ENCODE peak calls at places on chromosomes 5 and 9, in five cellular contexts. One of them, this sample, is unnamed.

GRCh38 chr9:75685059-75685458 is 205.4 kb upstream of the PCSK5 start:
- DNase-seq in frontal cortex: no peak
- DNase-seq in trophoblast cell: no peak
- DNase-seq in glomerular endothelial cell: no peak
- DNase-seq in stimulated activated CD8-positive, alpha-beta memory T cell treated with anti-CD3 and anti-CD28 coated beads, Interleukin-15, amount 100 ng/mL, for 4 hours: no peak
- DNase-seq in this sample: no peak

GRCh38 chr9:2242778-2243395 is 227.7 kb downstream of the SMARCA2 start:
- DNase-seq in glomerular endothelial cell: no peak
- DNase-seq in trophoblast cell: no peak
- DNase-seq in frontal cortex: no peak
- DNase-seq in stimulated activated CD8-positive, alpha-beta memory T cell treated with anti-CD3 and anti-CD28 coated beads, Interleukin-15, amount 100 ng/mL, for 4 hours: no peak
- DNase-seq in this sample: no peak

GRCh38 chr9:127664678-127665507 is 41.9 kb upstream of the CFAP157 start:
- DNase-seq in frontal cortex: no peak
- DNase-seq in glomerular endothelial cell: no peak
- DNase-seq in stimulated activated CD8-positive, alpha-beta memory T cell treated with anti-CD3 and anti-CD28 coated beads, Interleukin-15, amount 100 ng/mL, for 4 hours: no peak
- DNase-seq in trophoblast cell: no peak
- DNase-seq in this sample: no peak

GRCh38 chr9:29129763-29130162 is 1556.5 kb upstream of the C9orf72 start:
- DNase-seq in trophoblast cell: no peak
- DNase-seq in frontal cortex: no peak
- DNase-seq in glomerular endothelial cell: no peak
- DNase-seq in stimulated activated CD8-positive, alpha-beta memory T cell treated with anti-CD3 and anti-CD28 coated beads, Interleukin-15, amount 100 ng/mL, for 4 hours: no peak
- DNase-seq in this sample: peak; percentile 2

GRCh38 chr9:133807818-133808217 is 69.7 kb upstream of the SARDH start:
- DNase-seq in frontal cortex: no peak
- DNase-seq in glomerular endothelial cell: no peak
- DNase-seq in stimulated activated CD8-positive, alpha-beta memory T cell treated with anti-CD3 and anti-CD28 coated beads, Interleukin-15, amount 100 ng/mL, for 4 hours: no peak
- DNase-seq in trophoblast cell: no peak
- DNase-seq in this sample: no peak

GRCh38 chr9:38119570-38119969 is 50.5 kb upstream of the SHB start:
- DNase-seq in stimulated activated CD8-positive, alpha-beta memory T cell treated with anti-CD3 and anti-CD28 coated beads, Interleukin-15, amount 100 ng/mL, for 4 hours: no peak
- DNase-seq in frontal cortex: no peak
- DNase-seq in trophoblast cell: no peak
- DNase-seq in glomerular endothelial cell: no peak
- DNase-seq in this sample: no peak

GRCh38 chr5:169280286-169280685 is 20.7 kb downstream of the SLIT3 start:
- DNase-seq in frontal cortex: no peak
- DNase-seq in trophoblast cell: no peak
- DNase-seq in glomerular endothelial cell: no peak
- DNase-seq in stimulated activated CD8-positive, alpha-beta memory T cell treated with anti-CD3 and anti-CD28 coated beads, Interleukin-15, amount 100 ng/mL, for 4 hours: no peak
- DNase-seq in this sample: no peak

GRCh38 chr5:76145945-76146344 is 62.8 kb downstream of the SV2C start:
- DNase-seq in frontal cortex: no peak
- DNase-seq in glomerular endothelial cell: no peak
- DNase-seq in stimulated activated CD8-positive, alpha-beta memory T cell treated with anti-CD3 and anti-CD28 coated beads, Interleukin-15, amount 100 ng/mL, for 4 hours: no peak
- DNase-seq in trophoblast cell: no peak
- DNase-seq in this sample: peak; percentile 40

GRCh38 chr5:59051938-59052337 is 469.1 kb downstream of the RAB3C start:
- DNase-seq in stimulated activated CD8-positive, alpha-beta memory T cell treated with anti-CD3 and anti-CD28 coated beads, Interleukin-15, amount 100 ng/mL, for 4 hours: no peak
- DNase-seq in glomerular endothelial cell: no peak
- DNase-seq in trophoblast cell: no peak
- DNase-seq in frontal cortex: no peak
- DNase-seq in this sample: no peak

GRCh38 chr9:133237271-133237731 is 28.3 kb upstream of the OBP2B start:
- DNase-seq in glomerular endothelial cell: peak; percentile 87
- DNase-seq in trophoblast cell: no peak
- DNase-seq in stimulated activated CD8-positive, alpha-beta memory T cell treated with anti-CD3 and anti-CD28 coated beads, Interleukin-15, amount 100 ng/mL, for 4 hours: no peak
- DNase-seq in frontal cortex: no peak
- DNase-seq in this sample: no peak

GRCh38 chr9:89786650-89787049 is 181.8 kb downstream of the GADD45G start:
- DNase-seq in stimulated activated CD8-positive, alpha-beta memory T cell treated with anti-CD3 and anti-CD28 coated beads, Interleukin-15, amount 100 ng/mL, for 4 hours: no peak
- DNase-seq in frontal cortex: no peak
- DNase-seq in glomerular endothelial cell: no peak
- DNase-seq in trophoblast cell: no peak
- DNase-seq in this sample: no peak

GRCh38 chr9:70407081-70407503 is 7.4 kb downstream of the KLF9 start:
- DNase-seq in trophoblast cell: no peak
- DNase-seq in frontal cortex: no peak
- DNase-seq in glomerular endothelial cell: no peak
- DNase-seq in stimulated activated CD8-positive, alpha-beta memory T cell treated with anti-CD3 and anti-CD28 coated beads, Interleukin-15, amount 100 ng/mL, for 4 hours: no peak
- DNase-seq in this sample: no peak

GRCh38 chr5:115575167-115576070 is 26.9 kb downstream of the TICAM2 start:
- DNase-seq in frontal cortex: no peak
- DNase-seq in glomerular endothelial cell: peak; percentile 92
- DNase-seq in trophoblast cell: no peak
- DNase-seq in stimulated activated CD8-positive, alpha-beta memory T cell treated with anti-CD3 and anti-CD28 coated beads, Interleukin-15, amount 100 ng/mL, for 4 hours: no peak
- DNase-seq in this sample: no peak

GRCh38 chr9:136021171-136021890 is 60.2 kb upstream of the UBAC1 start:
- DNase-seq in frontal cortex: no peak
- DNase-seq in trophoblast cell: peak; percentile 92
- DNase-seq in stimulated activated CD8-positive, alpha-beta memory T cell treated with anti-CD3 and anti-CD28 coated beads, Interleukin-15, amount 100 ng/mL, for 4 hours: no peak
- DNase-seq in glomerular endothelial cell: no peak
- DNase-seq in this sample: no peak

GRCh38 chr5:72767289-72768010 is 49.0 kb upstream of the TNPO1 start:
- DNase-seq in trophoblast cell: no peak
- DNase-seq in stimulated activated CD8-positive, alpha-beta memory T cell treated with anti-CD3 and anti-CD28 coated beads, Interleukin-15, amount 100 ng/mL, for 4 hours: no peak
- DNase-seq in glomerular endothelial cell: no peak
- DNase-seq in frontal cortex: no peak
- DNase-seq in this sample: peak; percentile 5

GRCh38 chr9:134621558-134622110 is 20.0 kb upstream of the COL5A1 start:
- DNase-seq in glomerular endothelial cell: no peak
- DNase-seq in trophoblast cell: no peak
- DNase-seq in stimulated activated CD8-positive, alpha-beta memory T cell treated with anti-CD3 and anti-CD28 coated beads, Interleukin-15, amount 100 ng/mL, for 4 hours: no peak
- DNase-seq in frontal cortex: no peak
- DNase-seq in this sample: no peak

GRCh38 chr9:134948149-134948548 is 30.4 kb upstream of the FCN1 start:
- DNase-seq in frontal cortex: no peak
- DNase-seq in trophoblast cell: no peak
- DNase-seq in stimulated activated CD8-positive, alpha-beta memory T cell treated with anti-CD3 and anti-CD28 coated beads, Interleukin-15, amount 100 ng/mL, for 4 hours: no peak
- DNase-seq in glomerular endothelial cell: no peak
- DNase-seq in this sample: no peak

GRCh38 chr9:134858051-134858841 is 22.4 kb upstream of the FCN2 start:
- DNase-seq in trophoblast cell: no peak
- DNase-seq in frontal cortex: no peak
- DNase-seq in glomerular endothelial cell: no peak
- DNase-seq in stimulated activated CD8-positive, alpha-beta memory T cell treated with anti-CD3 and anti-CD28 coated beads, Interleukin-15, amount 100 ng/mL, for 4 hours: no peak
- DNase-seq in this sample: no peak